ENCODE peak calls at places on chromosomes 12 and 14, in seven cellular contexts. One of them, this sample, is unnamed.

GRCh38 chr12:128783129-128783574 is 40.6 kb downstream of the SLC15A4 start:
- DNase-seq in H1: no peak
- DNase-seq in HepG2: no peak
- DNase-seq in HCT116: no peak
- DNase-seq in K562: no peak
- DNase-seq in SK-N-SH: no peak
- DNase-seq in GM12878: no peak
- DNase-seq in this sample: no peak

GRCh38 chr12:116962197-116962596 is 51.4 kb downstream of the FBXW8 start:
- DNase-seq in HepG2: no peak
- DNase-seq in H1: no peak
- DNase-seq in GM12878: no peak
- DNase-seq in SK-N-SH: no peak
- DNase-seq in K562: no peak
- DNase-seq in HCT116: no peak
- DNase-seq in this sample: no peak

GRCh38 chr12:110796952-110797351 is 49.8 kb upstream of the CCDC63 start:
- DNase-seq in H1: no peak
- DNase-seq in HepG2: no peak
- DNase-seq in HCT116: peak
- DNase-seq in K562: peak
- DNase-seq in SK-N-SH: no peak
- DNase-seq in GM12878: no peak
- DNase-seq in this sample: no peak

GRCh38 chr12:5272061-5272820 is 159.7 kb upstream of the NTF3 start:
- DNase-seq in K562: no peak
- DNase-seq in H1: no peak
- DNase-seq in SK-N-SH: no peak
- DNase-seq in HCT116: no peak
- DNase-seq in GM12878: no peak
- DNase-seq in HepG2: no peak
- DNase-seq in this sample: no peak

GRCh38 chr14:32366256-32366655 is 37.2 kb downstream of the AKAP6 start:
- DNase-seq in K562: no peak
- DNase-seq in HCT116: no peak
- DNase-seq in GM12878: no peak
- DNase-seq in H1: no peak
- DNase-seq in HepG2: no peak
- DNase-seq in SK-N-SH: peak
- DNase-seq in this sample: no peak

GRCh38 chr14:101088714-101089113 is 185.2 kb upstream of the RTL1 start:
- DNase-seq in GM12878: no peak
- DNase-seq in K562: no peak
- DNase-seq in HepG2: no peak
- DNase-seq in H1: no peak
- DNase-seq in SK-N-SH: peak
- DNase-seq in HCT116: no peak
- DNase-seq in this sample: no peak

GRCh38 chr14:75487155-75487671 is 35.1 kb upstream of the BATF start:
- DNase-seq in HepG2: no peak
- DNase-seq in HCT116: no peak
- DNase-seq in K562: no peak
- DNase-seq in GM12878: peak
- DNase-seq in H1: peak
- DNase-seq in SK-N-SH: no peak
- DNase-seq in this sample: no peak

GRCh38 chr12:5441497-5442236 is 9.8 kb downstream of the NTF3 start:
- DNase-seq in HepG2: no peak
- DNase-seq in H1: no peak
- DNase-seq in HCT116: no peak
- DNase-seq in GM12878: no peak
- DNase-seq in K562: no peak
- DNase-seq in SK-N-SH: no peak
- DNase-seq in this sample: no peak

GRCh38 chr14:100893228-100893601 is 10.3 kb downstream of the RTL1 start:
- DNase-seq in SK-N-SH: no peak
- DNase-seq in GM12878: no peak
- DNase-seq in HCT116: no peak
- DNase-seq in H1: no peak
- DNase-seq in HepG2: no peak
- DNase-seq in K562: no peak
- DNase-seq in this sample: no peak

GRCh38 chr12:70417121-70417520 is 51.0 kb downstream of the KCNMB4 start:
- DNase-seq in H1: no peak
- DNase-seq in GM12878: no peak
- DNase-seq in HepG2: no peak
- DNase-seq in K562: no peak
- DNase-seq in SK-N-SH: no peak
- DNase-seq in HCT116: no peak
- DNase-seq in this sample: no peak

GRCh38 chr14:54440037-54440436 is 1.1 kb downstream of the CNIH1 start:
- DNase-seq in H1: no peak
- DNase-seq in SK-N-SH: no peak
- DNase-seq in HCT116: no peak
- DNase-seq in HepG2: no peak
- DNase-seq in K562: no peak
- DNase-seq in GM12878: no peak
- DNase-seq in this sample: no peak

GRCh38 chr12:21989819-21990412 is 48.7 kb upstream of the ABCC9 start:
- DNase-seq in K562: no peak
- DNase-seq in HepG2: peak
- DNase-seq in H1: no peak
- DNase-seq in GM12878: no peak
- DNase-seq in SK-N-SH: peak
- DNase-seq in HCT116: peak
- DNase-seq in this sample: no peak

GRCh38 chr14:20350860-20351259 is 7.4 kb downstream of the PARP2 start:
- DNase-seq in K562: no peak
- DNase-seq in HepG2: no peak
- DNase-seq in H1: no peak
- DNase-seq in SK-N-SH: no peak
- DNase-seq in HCT116: no peak
- DNase-seq in GM12878: no peak
- DNase-seq in this sample: peak

GRCh38 chr12:50057896-50058670 is 687 bp downstream of the ASIC1 start:
- DNase-seq in HCT116: no peak
- DNase-seq in GM12878: no peak
- DNase-seq in H1: peak
- DNase-seq in SK-N-SH: no peak
- DNase-seq in K562: peak
- DNase-seq in HepG2: no peak
- DNase-seq in this sample: no peak

GRCh38 chr12:124861492-124861891 is 2.2 kb downstream of the SCARB1 start:
- DNase-seq in H1: no peak
- DNase-seq in K562: peak
- DNase-seq in HCT116: peak
- DNase-seq in SK-N-SH: no peak
- DNase-seq in HepG2: no peak
- DNase-seq in GM12878: peak
- DNase-seq in this sample: peak

GRCh38 chr12:22284871-22285270 is 49.6 kb downstream of the ST8SIA1 start:
- DNase-seq in K562: no peak
- DNase-seq in GM12878: no peak
- DNase-seq in H1: no peak
- DNase-seq in HCT116: no peak
- DNase-seq in HepG2: no peak
- DNase-seq in SK-N-SH: no peak
- DNase-seq in this sample: no peak

GRCh38 chr12:88493651-88494050 is 86.6 kb downstream of the KITLG start:
- DNase-seq in HCT116: no peak
- DNase-seq in SK-N-SH: no peak
- DNase-seq in HepG2: no peak
- DNase-seq in H1: no peak
- DNase-seq in GM12878: no peak
- DNase-seq in K562: no peak
- DNase-seq in this sample: no peak

GRCh38 chr14:67424539-67424938 is 12.6 kb upstream of the PLEK2 start:
- DNase-seq in SK-N-SH: no peak
- DNase-seq in HepG2: no peak
- DNase-seq in H1: no peak
- DNase-seq in GM12878: no peak
- DNase-seq in K562: no peak
- DNase-seq in HCT116: no peak
- DNase-seq in this sample: no peak

GRCh38 chr14:49194067-49194466 is 392.1 kb downstream of the RPS29 start:
- DNase-seq in K562: no peak
- DNase-seq in GM12878: no peak
- DNase-seq in H1: no peak
- DNase-seq in HepG2: no peak
- DNase-seq in SK-N-SH: no peak
- DNase-seq in HCT116: no peak
- DNase-seq in this sample: no peak

GRCh38 chr12:121227294-121227693 is 17.4 kb downstream of the P2RX4 start:
- DNase-seq in HepG2: peak
- DNase-seq in HCT116: no peak
- DNase-seq in SK-N-SH: no peak
- DNase-seq in K562: no peak
- DNase-seq in GM12878: no peak
- DNase-seq in H1: no peak
- DNase-seq in this sample: peak

GRCh38 chr12:87413784-87414183 is 615.4 kb downstream of the C12orf50 start:
- DNase-seq in HCT116: no peak
- DNase-seq in HepG2: no peak
- DNase-seq in SK-N-SH: peak
- DNase-seq in K562: no peak
- DNase-seq in H1: no peak
- DNase-seq in GM12878: no peak
- DNase-seq in this sample: no peak

GRCh38 chr12:12481636-12482035 is 81.0 kb downstream of the DUSP16 start:
- DNase-seq in HCT116: no peak
- DNase-seq in SK-N-SH: no peak
- DNase-seq in H1: no peak
- DNase-seq in GM12878: no peak
- DNase-seq in K562: no peak
- DNase-seq in HepG2: no peak
- DNase-seq in this sample: no peak

GRCh38 chr12:91507754-91508153 is 325.1 kb upstream of the DCN start:
- DNase-seq in H1: no peak
- DNase-seq in K562: no peak
- DNase-seq in SK-N-SH: no peak
- DNase-seq in HepG2: no peak
- DNase-seq in HCT116: no peak
- DNase-seq in GM12878: no peak
- DNase-seq in this sample: no peak

GRCh38 chr14:83520837-83521236 is 1987.2 kb upstream of the SEL1L start:
- DNase-seq in HCT116: no peak
- DNase-seq in SK-N-SH: peak
- DNase-seq in K562: no peak
- DNase-seq in HepG2: no peak
- DNase-seq in GM12878: no peak
- DNase-seq in H1: no peak
- DNase-seq in this sample: no peak

GRCh38 chr14:57492859-57493258 is 798 bp downstream of the CCDC198 start:
- DNase-seq in H1: no peak
- DNase-seq in K562: no peak
- DNase-seq in GM12878: no peak
- DNase-seq in HCT116: no peak
- DNase-seq in SK-N-SH: no peak
- DNase-seq in HepG2: peak
- DNase-seq in this sample: no peak

GRCh38 chr14:85391892-85392291 is 138.1 kb upstream of the FLRT2 start:
- DNase-seq in GM12878: no peak
- DNase-seq in HCT116: no peak
- DNase-seq in H1: no peak
- DNase-seq in HepG2: no peak
- DNase-seq in SK-N-SH: no peak
- DNase-seq in K562: no peak
- DNase-seq in this sample: no peak
- TF ChIP-seq JUND in GM12878: no peak
- TF ChIP-seq JUND in HCT116: no peak
- TF ChIP-seq JUND in H1: no peak
- TF ChIP-seq JUND in HepG2: no peak
- TF ChIP-seq JUND in SK-N-SH: no peak
- TF ChIP-seq JUND in K562: no peak
- TF ChIP-seq JUND in this sample: no peak

DNA sequence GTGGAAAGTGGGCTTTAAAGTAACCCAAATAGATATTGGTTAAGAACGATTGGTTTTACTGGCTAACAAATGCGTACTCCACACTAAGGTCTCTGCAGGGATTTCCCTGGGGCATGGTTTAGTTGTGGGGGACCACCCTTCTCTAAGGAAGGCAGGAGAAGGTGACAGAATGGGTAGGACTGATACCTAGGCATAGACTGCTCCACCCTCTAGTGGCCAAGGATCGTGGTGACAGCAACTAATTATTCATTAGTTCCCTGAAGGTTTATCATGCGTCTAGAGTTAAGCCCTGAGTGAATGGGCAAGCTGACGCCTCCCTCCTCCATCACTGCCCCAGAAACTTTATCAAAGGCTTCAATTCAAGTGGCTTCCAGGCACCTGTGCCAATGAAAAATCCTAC is 9.1 kb downstream of the FAM181A start:
- DNase-seq in H1: no peak
- DNase-seq in HCT116: no peak
- DNase-seq in GM12878: no peak
- DNase-seq in K562: peak
- DNase-seq in HepG2: no peak
- DNase-seq in SK-N-SH: peak
- DNase-seq in this sample: peak
- TF ChIP-seq JUND in H1: no peak
- TF ChIP-seq JUND in HCT116: no peak
- TF ChIP-seq JUND in GM12878: no peak
- TF ChIP-seq JUND in K562: no peak
- TF ChIP-seq JUND in HepG2: no peak
- TF ChIP-seq JUND in SK-N-SH: no peak
- TF ChIP-seq JUND in this sample: no peak

DNA sequence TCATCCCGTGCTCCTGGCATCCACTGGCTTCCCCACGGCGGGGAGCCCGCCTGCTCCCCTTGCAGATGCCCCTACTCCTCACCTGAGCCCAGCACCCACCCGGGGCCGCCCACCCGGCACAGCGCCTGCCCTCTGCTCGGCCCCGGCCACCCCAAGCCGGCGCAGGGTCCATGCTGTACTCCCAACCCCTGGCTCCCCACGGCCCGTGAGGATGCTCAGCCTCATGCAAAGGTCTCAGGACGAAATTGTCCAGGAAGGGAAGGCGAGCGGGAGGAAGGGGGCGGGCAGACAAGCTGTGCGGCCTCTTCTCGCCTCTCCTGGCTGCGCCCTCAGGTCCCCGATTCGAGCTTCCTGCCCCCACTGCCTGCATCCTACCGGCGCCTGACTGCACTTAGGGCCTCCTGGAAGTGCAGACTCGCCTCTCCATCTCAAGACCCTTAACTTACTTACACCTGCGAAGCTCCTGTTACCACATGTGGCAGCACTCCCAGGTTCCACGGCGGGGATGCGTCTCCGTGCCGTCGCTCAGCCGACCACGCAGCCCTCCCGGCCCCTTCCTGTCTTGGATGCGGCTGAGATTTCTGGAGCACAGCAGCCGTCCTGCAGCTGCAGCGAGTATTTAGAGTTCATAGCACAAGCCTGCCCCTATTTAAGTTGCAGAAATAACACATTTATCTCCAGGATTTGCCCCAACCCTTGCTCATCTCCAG is 18.0 kb downstream of the LRCOL1 start:
- DNase-seq in HCT116: no peak
- DNase-seq in GM12878: no peak
- DNase-seq in H1: no peak
- DNase-seq in SK-N-SH: no peak
- DNase-seq in K562: no peak
- DNase-seq in HepG2: no peak
- DNase-seq in this sample: no peak
- TF ChIP-seq JUND in HCT116: no peak
- TF ChIP-seq JUND in GM12878: no peak
- TF ChIP-seq JUND in H1: no peak
- TF ChIP-seq JUND in SK-N-SH: no peak
- TF ChIP-seq JUND in K562: no peak
- TF ChIP-seq JUND in HepG2: no peak
- TF ChIP-seq JUND in this sample: no peak

GRCh38 chr14:105885561-105886320 is 359.4 kb downstream of the TMEM121 start:
- DNase-seq in HepG2: no peak
- DNase-seq in H1: no peak
- DNase-seq in GM12878: no peak
- DNase-seq in K562: no peak
- DNase-seq in HCT116: no peak
- DNase-seq in SK-N-SH: no peak
- DNase-seq in this sample: no peak
- TF ChIP-seq JUND in HepG2: no peak
- TF ChIP-seq JUND in H1: no peak
- TF ChIP-seq JUND in GM12878: no peak
- TF ChIP-seq JUND in K562: no peak
- TF ChIP-seq JUND in HCT116: no peak
- TF ChIP-seq JUND in SK-N-SH: no peak
- TF ChIP-seq JUND in this sample: no peak

This sample was measured in T47D.